ENCODE peak calls at places on chromosomes 6 and 20, in five cellular contexts. One of them, this sample, is unnamed. For H3K4me1, the result is how much of the 10 kb centered on the place peaks cover.

GRCh38 chr6:45518321-45518720 is 140.6 kb upstream of the SUPT3H start:
- DNase-seq in transverse colon: no peak
- DNase-seq in lower lobe of right lung: no peak
- DNase-seq in cardiac muscle cell: no peak
- DNase-seq in ovary: no peak
- DNase-seq in this sample: no peak

GRCh38 chr20:59087829-59088433 is 45.3 kb upstream of the PRELID3B start:
- DNase-seq in lower lobe of right lung: peak
- DNase-seq in ovary: peak
- DNase-seq in cardiac muscle cell: peak
- DNase-seq in transverse colon: peak
- DNase-seq in this sample: peak

GRCh38 chr6:168648240-168648639 is 207.3 kb downstream of the SMOC2 start:
- DNase-seq in transverse colon: no peak
- DNase-seq in lower lobe of right lung: peak
- DNase-seq in cardiac muscle cell: no peak
- DNase-seq in ovary: no peak
- DNase-seq in this sample: no peak

GRCh38 chr6:29629571-29629970 is 3.4 kb downstream of the GABBR1 start:
- DNase-seq in transverse colon: no peak
- DNase-seq in ovary: no peak
- DNase-seq in cardiac muscle cell: no peak
- DNase-seq in lower lobe of right lung: no peak
- DNase-seq in this sample: no peak

GRCh38 chr6:54018722-54019121 is 92.5 kb upstream of the MLIP start:
- DNase-seq in transverse colon: no peak
- DNase-seq in lower lobe of right lung: no peak
- DNase-seq in cardiac muscle cell: no peak
- DNase-seq in ovary: no peak
- DNase-seq in this sample: no peak

GRCh38 chr6:108383967-108384366 is 89.1 kb downstream of the AFG1L start:
- DNase-seq in lower lobe of right lung: no peak
- DNase-seq in cardiac muscle cell: no peak
- DNase-seq in transverse colon: no peak
- DNase-seq in ovary: no peak
- DNase-seq in this sample: peak

GRCh38 chr6:112912351-112913101 is 565.4 kb downstream of the RFPL4B start:
- DNase-seq in lower lobe of right lung: no peak
- DNase-seq in cardiac muscle cell: peak
- DNase-seq in transverse colon: no peak
- DNase-seq in ovary: no peak
- DNase-seq in this sample: no peak

GRCh38 chr6:56642366-56643261 is at the start of gene DST:
- DNase-seq in transverse colon: no peak
- DNase-seq in cardiac muscle cell: peak
- DNase-seq in lower lobe of right lung: no peak
- DNase-seq in ovary: no peak
- DNase-seq in this sample: peak

GRCh38 chr6:37134622-37135191 is 35.2 kb upstream of the PIM1 start:
- DNase-seq in lower lobe of right lung: no peak
- DNase-seq in cardiac muscle cell: peak
- DNase-seq in transverse colon: peak
- DNase-seq in ovary: no peak
- DNase-seq in this sample: peak

GRCh38 chr6:104639671-104640070 is 220.0 kb downstream of the HACE1 start:
- DNase-seq in cardiac muscle cell: peak
- DNase-seq in ovary: no peak
- DNase-seq in lower lobe of right lung: no peak
- DNase-seq in transverse colon: no peak
- DNase-seq in this sample: peak

GRCh38 chr6:133806358-133806757 is 82.6 kb upstream of the TCF21 start:
- DNase-seq in transverse colon: no peak
- DNase-seq in lower lobe of right lung: no peak
- DNase-seq in cardiac muscle cell: peak
- DNase-seq in ovary: no peak
- DNase-seq in this sample: no peak

GRCh38 chr6:139944131-139944530 is 569.7 kb upstream of the CITED2 start:
- DNase-seq in lower lobe of right lung: no peak
- DNase-seq in ovary: no peak
- DNase-seq in cardiac muscle cell: no peak
- DNase-seq in transverse colon: no peak
- DNase-seq in this sample: no peak

GRCh38 chr6:34580707-34581560 is 24.8 kb upstream of the SPDEF start:
- DNase-seq in transverse colon: no peak
- DNase-seq in ovary: peak
- DNase-seq in lower lobe of right lung: peak
- DNase-seq in cardiac muscle cell: peak
- DNase-seq in this sample: no peak

GRCh38 chr6:54722328-54722727 is 124.2 kb upstream of the FAM83B start:
- DNase-seq in lower lobe of right lung: no peak
- DNase-seq in transverse colon: no peak
- DNase-seq in cardiac muscle cell: no peak
- DNase-seq in ovary: no peak
- DNase-seq in this sample: peak

GRCh38 chr20:44209691-44210421 is 715 bp downstream of the OSER1 start:
- DNase-seq in ovary: no peak
- DNase-seq in lower lobe of right lung: no peak
- DNase-seq in cardiac muscle cell: peak
- DNase-seq in transverse colon: no peak
- DNase-seq in this sample: no peak

GRCh38 chr6:135002229-135002844 is 52.3 kb downstream of the HBS1L start:
- DNase-seq in ovary: no peak
- DNase-seq in lower lobe of right lung: no peak
- DNase-seq in transverse colon: no peak
- DNase-seq in cardiac muscle cell: peak
- DNase-seq in this sample: peak

GRCh38 chr6:158505194-158505593 is 54.7 kb upstream of the TMEM181 start:
- DNase-seq in transverse colon: no peak
- DNase-seq in ovary: no peak
- DNase-seq in cardiac muscle cell: no peak
- DNase-seq in lower lobe of right lung: no peak
- DNase-seq in this sample: no peak

GRCh38 chr6:158507174-158507573 is 52.7 kb upstream of the TMEM181 start:
- DNase-seq in transverse colon: no peak
- DNase-seq in cardiac muscle cell: no peak
- DNase-seq in lower lobe of right lung: no peak
- DNase-seq in ovary: no peak
- DNase-seq in this sample: no peak

GRCh38 chr6:158503846-158504245 is 56.0 kb upstream of the TMEM181 start:
- DNase-seq in lower lobe of right lung: no peak
- DNase-seq in transverse colon: no peak
- DNase-seq in cardiac muscle cell: no peak
- DNase-seq in ovary: no peak
- DNase-seq in this sample: no peak

GRCh38 chr6:158508450-158508849 is 51.4 kb upstream of the TMEM181 start:
- DNase-seq in lower lobe of right lung: no peak
- DNase-seq in cardiac muscle cell: no peak
- DNase-seq in transverse colon: no peak
- DNase-seq in ovary: no peak
- DNase-seq in this sample: no peak

DNA sequence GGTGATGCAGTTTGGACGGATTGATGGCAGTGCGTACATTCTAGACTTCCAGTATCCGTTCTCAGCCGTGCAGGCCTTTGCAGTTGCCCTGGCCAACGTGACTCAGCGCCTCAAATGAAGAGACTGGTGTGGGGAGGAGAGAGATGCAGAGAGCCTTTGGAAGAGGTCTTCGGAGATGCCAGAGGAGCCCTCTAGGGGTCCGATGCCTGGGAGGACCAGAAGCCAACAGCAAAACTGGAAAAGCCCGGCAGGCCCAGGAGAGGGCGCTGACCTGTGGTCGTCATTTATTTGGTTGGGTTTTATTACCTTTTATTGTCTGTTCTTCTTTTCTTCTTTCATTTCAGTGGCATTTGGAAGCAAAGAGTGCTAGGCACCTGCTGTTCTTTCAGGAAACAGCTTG is 53.3 kb upstream of the TMEM181 start:
- DNase-seq in lower lobe of right lung: no peak
- DNase-seq in cardiac muscle cell: no peak
- DNase-seq in ovary: no peak
- DNase-seq in transverse colon: no peak
- DNase-seq in this sample: no peak
- H3K27ac ChIP-seq in lower lobe of right lung: no peak
- H3K27ac ChIP-seq in cardiac muscle cell: no peak
- H3K27ac ChIP-seq in ovary: no peak
- H3K27ac ChIP-seq in transverse colon: no peak
- H3K27ac ChIP-seq in this sample: no peak

GRCh38 chr6:31081872-31082271 is 30.5 kb downstream of the C6orf15 start:
- DNase-seq in cardiac muscle cell: no peak
- DNase-seq in transverse colon: no peak
- DNase-seq in ovary: no peak
- DNase-seq in lower lobe of right lung: no peak
- DNase-seq in this sample: peak
- H3K4me1 ChIP-seq in cardiac muscle cell: under half
- H3K4me1 ChIP-seq in transverse colon: under half
- H3K4me1 ChIP-seq in ovary: under half
- H3K4me1 ChIP-seq in lower lobe of right lung: under half
- H3K4me1 ChIP-seq in this sample: under half

DNA sequence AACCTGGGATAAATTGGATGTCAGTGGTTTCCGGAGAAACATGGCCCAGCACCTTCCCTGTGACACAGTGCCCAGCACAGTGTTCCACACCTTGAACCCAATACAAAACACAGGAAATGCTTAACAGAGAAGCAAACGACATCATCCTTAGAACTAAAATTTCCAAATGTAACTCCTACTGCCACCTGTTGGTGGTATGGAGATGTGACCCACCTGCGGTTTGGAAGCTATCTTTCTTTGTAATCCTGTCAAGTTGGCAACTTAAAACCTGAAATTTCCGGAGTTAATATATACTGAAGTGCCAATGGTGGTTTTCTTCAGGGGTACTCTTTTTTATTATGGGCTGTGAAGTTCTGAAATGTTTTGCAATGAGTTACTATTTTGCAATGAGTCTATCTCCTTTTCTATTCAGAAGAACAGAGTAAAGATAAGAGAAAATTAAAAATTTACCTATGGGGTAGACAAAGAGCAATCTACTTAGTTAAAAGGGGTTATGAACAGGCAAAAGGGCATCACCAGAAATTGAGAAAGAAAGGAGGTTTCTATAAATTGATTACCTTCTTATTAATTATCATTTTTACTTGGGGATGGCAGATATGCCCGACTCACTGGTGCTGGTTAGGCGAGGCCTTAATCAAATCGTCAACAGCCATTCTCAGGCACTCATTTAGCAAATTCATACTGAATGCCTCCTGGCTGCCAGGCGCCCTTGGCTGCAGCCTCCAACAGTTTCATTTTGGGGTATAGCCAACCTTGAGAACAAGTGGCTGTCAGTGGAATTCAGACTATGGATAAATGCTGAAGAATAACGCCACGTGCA is 658.6 kb downstream of the PTPRT start:
- DNase-seq in lower lobe of right lung: no peak
- DNase-seq in transverse colon: no peak
- DNase-seq in ovary: no peak
- DNase-seq in cardiac muscle cell: peak
- DNase-seq in this sample: no peak
- TF ChIP-seq CTCF in lower lobe of right lung: peak
- TF ChIP-seq CTCF in transverse colon: peak
- TF ChIP-seq CTCF in ovary: peak
- TF ChIP-seq CTCF in cardiac muscle cell: peak
- TF ChIP-seq CTCF in this sample: no peak

GRCh38 chr20:63534427-63534830 is 2.7 kb downstream of the PTK6 start:
- DNase-seq in ovary: no peak
- DNase-seq in cardiac muscle cell: no peak
- DNase-seq in lower lobe of right lung: peak
- DNase-seq in transverse colon: no peak
- DNase-seq in this sample: no peak

GRCh38 chr20:63534831-63535651 is 2.1 kb downstream of the PTK6 start:
- DNase-seq in lower lobe of right lung: peak
- DNase-seq in ovary: no peak
- DNase-seq in transverse colon: peak
- DNase-seq in cardiac muscle cell: no peak
- DNase-seq in this sample: peak

GRCh38 chr20:63536997-63537524 is at the start of gene PTK6:
- DNase-seq in lower lobe of right lung: peak
- DNase-seq in cardiac muscle cell: no peak
- DNase-seq in ovary: no peak
- DNase-seq in transverse colon: peak
- DNase-seq in this sample: peak

GRCh38 chr20:63537525-63538203 is 488 bp upstream of the PTK6 start:
- DNase-seq in ovary: peak
- DNase-seq in transverse colon: peak
- DNase-seq in lower lobe of right lung: peak
- DNase-seq in cardiac muscle cell: peak
- DNase-seq in this sample: peak

GRCh38 chr20:63536241-63536977 is 767 bp downstream of the PTK6 start:
- DNase-seq in cardiac muscle cell: peak
- DNase-seq in lower lobe of right lung: no peak
- DNase-seq in ovary: no peak
- DNase-seq in transverse colon: peak
- DNase-seq in this sample: no peak
- H3K27ac ChIP-seq in cardiac muscle cell: no peak
- H3K27ac ChIP-seq in lower lobe of right lung: peak
- H3K27ac ChIP-seq in ovary: no peak
- H3K27ac ChIP-seq in transverse colon: peak
- H3K27ac ChIP-seq in this sample: no peak

DNA sequence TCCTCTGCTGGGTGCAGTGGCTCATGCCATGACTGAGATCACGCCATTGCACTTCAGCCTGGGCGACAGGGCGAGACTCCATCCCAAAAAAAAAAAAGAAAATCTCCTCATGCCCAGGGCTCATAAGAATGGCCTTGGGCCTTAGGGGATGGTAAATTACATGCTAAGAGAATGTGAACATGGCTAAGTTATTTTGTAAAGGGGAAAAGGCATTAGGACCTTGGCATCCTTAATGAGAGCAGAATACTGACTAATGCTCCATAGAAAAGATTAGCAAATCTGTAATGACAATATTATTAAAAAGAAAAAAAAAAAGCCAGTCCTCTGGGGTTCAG is 12.6 kb upstream of the SHLD1 start:
- DNase-seq in cardiac muscle cell: no peak
- DNase-seq in ovary: no peak
- DNase-seq in transverse colon: no peak
- DNase-seq in lower lobe of right lung: no peak
- DNase-seq in this sample: no peak
- H3K4me1 ChIP-seq in cardiac muscle cell: under half
- H3K4me1 ChIP-seq in ovary: under half
- H3K4me1 ChIP-seq in transverse colon: under half
- H3K4me1 ChIP-seq in lower lobe of right lung: under half
- H3K4me1 ChIP-seq in this sample: under half

This sample was measured in foreskin keratinocyte.